ENCODE peak calls at places on chromosomes 3 and 15, in six cellular contexts. F is HepG2, G is HCT116, V is GM12878, Q is Panc1, K is H1. E is an unnamed sample.

GRCh38 chr3:162641869-162642350 is 1145.3 kb downstream of the OTOL1 start:
- DNase-seq in F (no peak), G (no peak), V (no peak), Q (no peak), K (no peak), E (no peak)

GRCh38 chr15:40058476-40059140 is 19.6 kb upstream of the SRP14 start:
- DNase-seq in F (no peak), G (no peak), V (no peak), Q (no peak), K (no peak), E (no peak)

GRCh38 chr3:11167590-11167989 is 13.3 kb downstream of the HRH1 start:
- DNase-seq in F (no peak), G (no peak), V (no peak), Q (no peak), K (no peak), E (no peak)

GRCh38 chr15:62348119-62348518 is 183.0 kb upstream of the C2CD4B start:
- DNase-seq in F (no peak), G (no peak), V (no peak), Q (no peak), K (no peak), E (no peak)

GRCh38 chr3:84724877-84725276 is 233.9 kb upstream of the CADM2 start:
- DNase-seq in F (no peak), G (no peak), V (no peak), Q (peak; percentile 77), K (no peak), E (no peak)

GRCh38 chr15:67918205-67918861 is 78.5 kb upstream of the RNU6-1 start:
- DNase-seq in F (no peak), G (no peak), V (no peak), Q (no peak), K (no peak), E (no peak)

GRCh38 chr3:152471814-152472605 is 203.3 kb downstream of the MBNL1 start:
- DNase-seq in F (peak; percentile 52), G (peak; percentile 33), V (peak; percentile 37), Q (peak; percentile 52), K (no peak), E (peak; percentile 27)

GRCh38 chr15:56794150-56794922 is 61.0 kb upstream of the ZNF280D start:
- DNase-seq in F (no peak), G (no peak), V (no peak), Q (no peak), K (no peak), E (no peak)

GRCh38 chr15:81189583-81190283 is 6.9 kb upstream of the IL16 start:
- DNase-seq in F (no peak), G (no peak), V (no peak), Q (no peak), K (no peak), E (no peak)

GRCh38 chr15:85646538-85647091 is 148.1 kb downstream of the KLHL25 start:
- DNase-seq in F (no peak), G (no peak), V (no peak), Q (no peak), K (no peak), E (no peak)

GRCh38 chr3:46848271-46849097 is 14.8 kb downstream of the MYL3 start:
- DNase-seq in F (no peak), G (no peak), V (no peak), Q (no peak), K (no peak), E (peak; percentile 58)

GRCh38 chr3:176399193-176399592 is 798.1 kb downstream of the TBL1XR1 start:
- DNase-seq in F (no peak), G (no peak), V (no peak), Q (no peak), K (no peak), E (no peak)

GRCh38 chr15:39125904-39126303 is 455.0 kb upstream of the THBS1 start:
- DNase-seq in F (peak; percentile 62), G (peak; percentile 51), V (no peak), Q (no peak), K (no peak), E (peak; percentile 63)

GRCh38 chr3:57298041-57298440 is 5.6 kb upstream of the ASB14 start:
- DNase-seq in F (peak; percentile 5), G (peak; percentile 59), V (no peak), Q (peak; percentile 22), K (no peak), E (no peak)

GRCh38 chr3:129576514-129577345 is 29.7 kb downstream of the PLXND1 start:
- DNase-seq in F (peak; percentile 33), G (no peak), V (peak; percentile 35), Q (no peak), K (no peak), E (no peak)

GRCh38 chr3:129343643-129344360 is 65.1 kb downstream of the HMCES start:
- DNase-seq in F (no peak), G (peak; percentile 21), V (no peak), Q (no peak), K (no peak), E (peak; percentile 66)

GRCh38 chr3:182755308-182756106 is 37.8 kb upstream of the ATP11B start:
- DNase-seq in F (no peak), G (no peak), V (no peak), Q (no peak), K (no peak), E (no peak)

GRCh38 chr15:56042982-56043980 is 49.9 kb upstream of the NEDD4 start:
- DNase-seq in F (peak; percentile 52), G (no peak), V (peak; percentile 13), Q (no peak), K (no peak), E (no peak)

GRCh38 chr15:85128636-85129035 is 147.0 kb downstream of the PDE8A start:
- DNase-seq in F (no peak), G (no peak), V (no peak), Q (no peak), K (no peak), E (no peak)

GRCh38 chr3:102307442-102307841 is 127.4 kb upstream of the ZPLD1 start:
- DNase-seq in F (no peak), G (no peak), V (no peak), Q (no peak), K (no peak), E (no peak)

GRCh38 chr3:72892081-72892763 is 4.4 kb downstream of the GXYLT2 start:
- DNase-seq in F (peak; percentile 56), G (no peak), V (no peak), Q (no peak), K (no peak), E (no peak)

GRCh38 chr15:29924750-29925149 is 102.5 kb upstream of the TJP1 start:
- DNase-seq in F (peak; percentile 60), G (no peak), V (no peak), Q (no peak), K (peak; percentile 86), E (no peak)

GRCh38 chr15:29844290-29844903 is 22.1 kb upstream of the TJP1 start:
- DNase-seq in F (no peak), G (peak; percentile 58), V (no peak), Q (no peak), K (no peak), E (no peak)

GRCh38 chr3:14685204-14685603 is 10.3 kb downstream of the C3orf20 start:
- DNase-seq in F (no peak), G (no peak), V (no peak), Q (no peak), K (no peak), E (no peak)

GRCh38 chr3:66638717-66639116 is 137.9 kb upstream of the LRIG1 start:
- DNase-seq in F (no peak), G (peak; percentile 8), V (no peak), Q (no peak), K (peak; percentile 10), E (no peak)

GRCh38 chr3:18649666-18650363 is 224.7 kb upstream of the SATB1 start:
- DNase-seq in F (no peak), G (no peak), V (peak; percentile 53), Q (no peak), K (no peak), E (no peak)

GRCh38 chr3:99659032-99659431 is 20.6 kb downstream of the COL8A1 start:
- DNase-seq in F (no peak), G (no peak), V (no peak), Q (no peak), K (no peak), E (no peak)

GRCh38 chr3:14474363-14475081 is 65.6 kb downstream of the GRIP2 start:
- DNase-seq in F (no peak), G (no peak), V (no peak), Q (no peak), K (no peak), E (no peak)

GRCh38 chr3:13277130-13277783 is 142.9 kb downstream of the NUP210 start:
- DNase-seq in F (no peak), G (no peak), V (no peak), Q (no peak), K (no peak), E (no peak)

GRCh38 chr15:60122691-60123090 is 118.6 kb downstream of the FOXB1 start:
- DNase-seq in F (no peak), G (no peak), V (no peak), Q (no peak), K (no peak), E (no peak)

GRCh38 chr3:69116897-69117296 is 5.5 kb downstream of the LMOD3 start:
- DNase-seq in F (no peak), G (peak; percentile 36), V (no peak), Q (no peak), K (no peak), E (no peak)

GRCh38 chr3:27171113-27171512 is 198.1 kb downstream of the NEK10 start:
- DNase-seq in F (no peak), G (no peak), V (no peak), Q (no peak), K (no peak), E (no peak)

GRCh38 chr15:91892417-91892816 is 38.9 kb downstream of the SLCO3A1 start:
- DNase-seq in F (no peak), G (no peak), V (no peak), Q (no peak), K (no peak), E (no peak)
- TF ChIP-seq SIN3A in F (no peak), G (no peak), V (no peak), Q (no peak), K (no peak), E (no peak)

GRCh38 chr3:65627102-65627501 is 411.6 kb downstream of the MAGI1 start:
- DNase-seq in F (no peak), G (no peak), V (no peak), Q (no peak), K (no peak), E (no peak)
- TF ChIP-seq SIN3A in F (no peak), G (no peak), V (no peak), Q (no peak), K (no peak), E (no peak)

GRCh38 chr3:29202368-29202767 is 78.5 kb upstream of the RBMS3 start:
- DNase-seq in F (no peak), G (no peak), V (no peak), Q (no peak), K (no peak), E (no peak)
- TF ChIP-seq SIN3A in F (no peak), G (no peak), V (no peak), Q (no peak), K (no peak), E (no peak)

DNA sequence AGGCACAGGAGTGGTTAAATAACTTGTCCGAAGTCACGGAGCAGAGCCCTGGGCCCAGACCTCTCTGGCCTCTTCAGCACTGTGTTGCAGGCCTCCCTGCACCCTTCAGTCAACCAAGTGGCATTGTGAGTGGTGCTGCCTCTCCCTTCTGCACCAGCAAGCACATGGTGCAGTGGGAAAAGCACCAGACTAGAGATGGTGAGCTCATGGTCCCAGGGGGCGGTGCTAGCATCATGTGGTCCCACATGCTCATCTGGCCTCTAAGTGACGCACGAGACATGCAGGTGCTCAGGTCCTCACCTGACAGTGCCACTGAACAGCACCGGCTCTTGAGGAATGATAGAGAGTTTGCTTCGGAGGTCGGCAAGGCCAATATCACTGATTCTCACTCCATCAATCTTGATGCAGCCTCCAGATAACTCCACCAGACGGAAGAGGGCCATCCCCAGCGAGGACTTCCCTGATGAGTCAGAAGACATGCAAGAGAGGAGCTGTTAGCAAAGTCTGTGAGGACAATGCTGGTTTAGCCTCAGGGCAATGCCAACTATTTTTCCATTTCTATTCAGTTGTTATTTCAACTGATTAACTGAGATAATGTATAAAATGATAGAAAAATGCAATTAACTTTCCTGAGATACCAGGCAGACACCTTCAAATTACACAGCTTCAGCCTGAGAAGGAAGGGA is 53.1 kb upstream of the PARL start:
- DNase-seq in F (no peak), G (no peak), V (no peak), Q (no peak), K (no peak), E (no peak)
- TF ChIP-seq SIN3A in F (no peak), G (no peak), V (no peak), Q (no peak), K (no peak), E (no peak)

E was measured in K562.